ENCODE peak calls at places on chromosomes 13 and 19, in four cellular contexts. D is upper lobe of right lung, U is left ventricle myocardium inferior, X is A549. T is an unnamed sample.

GRCh38 chr13:26605845-26606244 is 48.4 kb downstream of the WASF3 start:
- DNase-seq in D (no peak), U (no peak), X (peak; percentile 3), T (no peak)

GRCh38 chr13:100658363-100658762 is 16.2 kb downstream of the TMTC4 start:
- DNase-seq in D (no peak), U (no peak), X (no peak), T (no peak)

GRCh38 chr13:100229603-100230002 is 140.7 kb downstream of the PCCA start:
- DNase-seq in D (no peak), U (no peak), X (no peak), T (no peak)

GRCh38 chr19:9149976-9150375 is 9.8 kb downstream of the ZNF317 start:
- DNase-seq in D (no peak), U (no peak), X (no peak), T (no peak)

GRCh38 chr19:10861118-10861651 is 10.2 kb upstream of the CARM1 start:
- DNase-seq in D (no peak), U (no peak), X (no peak), T (no peak)

GRCh38 chr13:37616131-37616530 is 17.6 kb upstream of the POSTN start:
- DNase-seq in D (no peak), U (no peak), X (no peak), T (no peak)

GRCh38 chr13:29994911-29995601 is 144.6 kb upstream of the UBL3 start:
- DNase-seq in D (no peak), U (no peak), X (no peak), T (no peak)

GRCh38 chr13:72384879-72385278 is 342.6 kb downstream of the MZT1 start:
- DNase-seq in D (no peak), U (no peak), X (no peak), T (peak; percentile 15)

GRCh38 chr13:97780486-97780885 is 173.0 kb upstream of the IPO5 start:
- DNase-seq in D (no peak), U (no peak), X (no peak), T (no peak)

GRCh38 chr13:80979035-80979641 is 638.2 kb upstream of the SPRY2 start:
- DNase-seq in D (no peak), U (no peak), X (peak; percentile 10), T (no peak)

GRCh38 chr13:67219113-67219512 is 11.0 kb downstream of the PCDH9 start:
- DNase-seq in D (no peak), U (no peak), X (no peak), T (no peak)

GRCh38 chr13:69020120-69020519 is 1087.5 kb upstream of the ATXN8OS start:
- DNase-seq in D (no peak), U (no peak), X (no peak), T (no peak)

GRCh38 chr13:23695711-23696512 is 125.7 kb downstream of the TNFRSF19 start:
- DNase-seq in D (peak; percentile 73), U (peak; percentile 58), X (no peak), T (no peak)

DNA sequence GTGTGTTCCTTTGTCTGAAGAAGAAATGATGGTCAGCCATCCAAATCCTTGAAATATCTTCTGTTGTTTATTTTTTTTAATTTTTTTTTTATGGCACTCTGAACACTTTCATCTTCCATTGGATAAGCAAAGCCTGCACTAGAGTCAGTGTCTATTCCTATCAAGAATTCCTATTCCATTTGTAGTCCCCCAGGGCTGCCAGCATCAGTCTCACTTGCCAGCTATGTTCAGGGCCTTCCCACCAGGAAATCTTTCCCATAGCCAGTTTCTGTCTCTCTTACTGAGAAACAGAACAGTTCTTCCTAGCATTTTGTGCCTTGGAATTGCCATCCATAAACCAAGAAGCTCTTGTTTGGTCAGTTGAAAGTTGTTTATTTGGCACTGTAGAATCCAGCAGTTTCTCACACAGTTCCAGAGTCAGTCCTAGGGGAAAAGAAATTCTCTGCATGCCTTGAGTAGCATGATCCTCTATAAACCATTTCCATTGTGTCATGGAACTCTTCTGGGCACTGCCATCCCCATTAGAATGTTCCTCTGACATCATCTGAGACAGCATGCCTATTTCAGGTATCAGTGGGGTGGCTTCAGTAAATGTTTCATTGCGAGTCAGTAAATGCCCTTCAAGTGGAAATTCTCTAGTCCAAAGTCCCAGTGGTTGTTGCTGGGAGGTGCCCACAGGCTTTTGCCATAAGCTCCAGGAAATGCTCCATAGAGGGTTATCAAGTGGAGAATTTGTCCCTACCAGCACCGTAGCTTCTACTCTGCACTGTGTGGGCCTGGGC is 18.7 kb upstream of the SPRYD7 start:
- DNase-seq in D (no peak), U (no peak), X (no peak), T (no peak)
- H3K27ac ChIP-seq in D (no peak overlapping the region), U (no peak overlapping the region), X (no peak overlapping the region), T (no peak overlapping the region)

GRCh38 chr19:35946203-35946602 is 10.0 kb downstream of the LRFN3 start:
- DNase-seq in D (no peak), U (no peak), X (no peak), T (no peak)
- H3K4me1 ChIP-seq in D (no peaks in the 10 kb centered on the region), U (no peaks in the 10 kb centered on the region), X (no peaks in the 10 kb centered on the region), T (no peaks in the 10 kb centered on the region)

DNA sequence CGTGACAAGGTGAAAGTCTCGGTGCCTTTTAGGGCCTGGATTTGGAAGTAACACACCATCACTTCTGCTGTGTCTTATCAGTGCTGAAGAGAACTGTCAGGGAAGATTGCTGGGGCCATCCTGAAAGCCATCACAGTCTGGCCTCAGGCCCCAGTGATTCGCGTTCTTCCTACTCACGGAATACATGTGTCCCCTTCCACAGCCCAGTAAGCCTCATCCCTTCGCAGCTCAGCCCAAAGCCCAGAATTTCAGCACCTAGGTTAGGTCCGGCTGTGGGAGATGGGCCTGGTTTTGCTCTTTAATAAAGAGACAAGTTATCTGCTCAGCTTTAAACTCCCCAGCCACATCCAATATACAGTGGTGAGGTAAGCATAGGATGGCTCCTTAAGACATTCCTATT is 113.0 kb upstream of the SPACA7 start:
- DNase-seq in D (no peak), U (no peak), X (no peak), T (no peak)
- H3K27ac ChIP-seq in D (no peak overlapping the region), U (no peak overlapping the region), X (no peak overlapping the region), T (no peak overlapping the region)

GRCh38 chr13:112998506-112999280 is 29.7 kb downstream of the MCF2L start:
- DNase-seq in D (no peak), U (no peak), X (no peak), T (peak; percentile 66)
- H3K4me1 ChIP-seq in D (peaks cover 20% of the 10 kb centered on the region), U (peaks cover 97% of the 10 kb centered on the region), X (no peaks in the 10 kb centered on the region), T (peaks cover 18% of the 10 kb centered on the region)

DNA sequence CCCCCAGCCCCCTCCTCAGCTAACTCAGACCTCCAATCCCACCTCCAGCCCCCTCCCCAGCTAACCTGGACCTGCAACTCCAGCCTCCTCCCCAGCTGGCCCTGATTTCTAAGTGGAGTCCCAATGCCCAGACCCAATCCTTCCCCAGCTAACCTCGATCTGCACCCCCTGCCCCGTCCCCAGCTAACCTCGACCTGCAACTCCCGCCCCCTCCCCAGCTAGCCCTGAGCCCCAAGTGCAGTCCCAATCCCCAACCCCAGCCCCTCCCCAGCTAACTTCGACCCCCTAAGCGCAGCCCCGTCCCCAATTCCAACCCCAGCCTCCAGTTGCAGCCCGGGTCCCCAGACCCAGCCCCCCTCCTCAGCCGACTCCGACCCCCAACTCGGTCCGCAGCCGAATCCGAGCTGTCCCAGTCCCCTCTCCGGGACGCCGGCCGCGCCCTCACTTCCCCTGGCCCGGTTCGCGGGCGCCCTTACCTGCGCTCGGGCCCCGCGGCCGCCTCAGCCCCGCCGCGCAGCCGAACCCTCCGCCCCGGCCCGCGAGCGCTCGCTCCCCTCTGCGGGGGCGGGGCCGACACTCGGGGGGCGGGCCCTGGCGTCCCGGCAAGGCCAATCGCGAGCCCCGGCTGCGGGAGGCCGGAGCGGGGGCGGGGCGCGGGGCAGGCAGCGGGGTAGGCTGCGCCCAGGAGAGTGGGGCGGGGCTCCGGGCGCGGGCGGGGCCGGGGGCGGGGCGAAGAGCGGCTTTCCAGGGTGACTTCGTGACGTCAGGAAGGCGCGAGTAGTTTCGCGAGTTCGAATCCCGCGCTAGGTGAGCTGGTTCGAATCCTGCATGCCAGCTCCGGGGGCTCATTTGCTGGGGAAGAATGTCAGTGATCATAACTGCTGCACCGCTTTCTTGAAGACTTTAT is at the start of gene GNG7:
- DNase-seq in D (peak; percentile 98), U (peak; percentile 94), X (peak; percentile 84), T (peak; percentile 97)
- H3K27ac ChIP-seq in D (no peak within 1 kb of the TSS), U (peak within 1 kb of the TSS; percentile 69), X (peak within 1 kb of the TSS; percentile 36), T (no peak within 1 kb of the TSS)

GRCh38 chr19:2221918-2222317 is 14.2 kb downstream of the PLEKHJ1 start:
- DNase-seq in D (no peak), U (no peak), X (no peak), T (no peak)

GRCh38 chr19:2221250-2221831 is 14.8 kb downstream of the PLEKHJ1 start:
- DNase-seq in D (no peak), U (no peak), X (no peak), T (no peak)

GRCh38 chr19:2217591-2217990 is 18.5 kb downstream of the PLEKHJ1 start:
- DNase-seq in D (no peak), U (no peak), X (no peak), T (no peak)

GRCh38 chr19:2216361-2217225 is 19.5 kb downstream of the PLEKHJ1 start:
- DNase-seq in D (no peak), U (no peak), X (no peak), T (no peak)

GRCh38 chr19:2219726-2220125 is 16.4 kb downstream of the PLEKHJ1 start:
- DNase-seq in D (no peak), U (no peak), X (no peak), T (no peak)
- H3K4me1 ChIP-seq in D (no peaks in the 10 kb centered on the region), U (peaks cover 14% of the 10 kb centered on the region), X (peaks cover 12% of the 10 kb centered on the region), T (peaks cover 2% of the 10 kb centered on the region)